ENCODE peak calls at places on chromosomes 1 and 21, in six cellular contexts. One of them, this sample, is unnamed.

GRCh38 chr1:115123116-115123515 is 33.8 kb upstream of the TSPAN2 start:
- DNase-seq in coronary artery: no peak
- DNase-seq in esophagus muscularis mucosa: no peak
- DNase-seq in naive thymus-derived CD4-positive, alpha-beta T cell: no peak
- DNase-seq in mesendoderm: no peak
- DNase-seq in tibial nerve: no peak
- DNase-seq in this sample: no peak

GRCh38 chr1:27643626-27644368 is 8.8 kb upstream of the FGR start:
- DNase-seq in coronary artery: no peak
- DNase-seq in esophagus muscularis mucosa: no peak
- DNase-seq in naive thymus-derived CD4-positive, alpha-beta T cell: peak; percentile 74
- DNase-seq in mesendoderm: peak; percentile 85
- DNase-seq in tibial nerve: no peak
- DNase-seq in this sample: peak; percentile 79

GRCh38 chr1:3180915-3181314 is 111.9 kb downstream of the PRDM16 start:
- DNase-seq in coronary artery: no peak
- DNase-seq in esophagus muscularis mucosa: no peak
- DNase-seq in naive thymus-derived CD4-positive, alpha-beta T cell: no peak
- DNase-seq in mesendoderm: no peak
- DNase-seq in tibial nerve: no peak
- DNase-seq in this sample: no peak

GRCh38 chr1:186763107-186763506 is 65.6 kb upstream of the PLA2G4A start:
- DNase-seq in coronary artery: no peak
- DNase-seq in esophagus muscularis mucosa: no peak
- DNase-seq in naive thymus-derived CD4-positive, alpha-beta T cell: no peak
- DNase-seq in mesendoderm: peak; percentile 16
- DNase-seq in tibial nerve: no peak
- DNase-seq in this sample: no peak

GRCh38 chr1:179142889-179143299 is 61.0 kb downstream of the TOR3A start:
- DNase-seq in coronary artery: no peak
- DNase-seq in esophagus muscularis mucosa: no peak
- DNase-seq in naive thymus-derived CD4-positive, alpha-beta T cell: no peak
- DNase-seq in mesendoderm: peak; percentile 67
- DNase-seq in tibial nerve: no peak
- DNase-seq in this sample: no peak

GRCh38 chr1:111602974-111603373 is 16.6 kb upstream of the RAP1A start:
- DNase-seq in coronary artery: no peak
- DNase-seq in esophagus muscularis mucosa: peak; percentile 82
- DNase-seq in naive thymus-derived CD4-positive, alpha-beta T cell: no peak
- DNase-seq in mesendoderm: no peak
- DNase-seq in tibial nerve: no peak
- DNase-seq in this sample: no peak

GRCh38 chr21:46118305-46118870 is 20.5 kb downstream of the COL6A2 start:
- DNase-seq in coronary artery: peak; percentile 65
- DNase-seq in esophagus muscularis mucosa: no peak
- DNase-seq in naive thymus-derived CD4-positive, alpha-beta T cell: no peak
- DNase-seq in mesendoderm: no peak
- DNase-seq in tibial nerve: peak; percentile 10
- DNase-seq in this sample: no peak

GRCh38 chr1:1616045-1616821 is 933 bp downstream of the MIB2 start:
- DNase-seq in coronary artery: no peak
- DNase-seq in esophagus muscularis mucosa: no peak
- DNase-seq in naive thymus-derived CD4-positive, alpha-beta T cell: peak; percentile 51
- DNase-seq in mesendoderm: no peak
- DNase-seq in tibial nerve: no peak
- DNase-seq in this sample: no peak

GRCh38 chr1:211336161-211336560 is 9.5 kb downstream of the TRAF5 start:
- DNase-seq in coronary artery: no peak
- DNase-seq in esophagus muscularis mucosa: no peak
- DNase-seq in naive thymus-derived CD4-positive, alpha-beta T cell: no peak
- DNase-seq in mesendoderm: no peak
- DNase-seq in tibial nerve: no peak
- DNase-seq in this sample: no peak

GRCh38 chr1:244414543-244414942 is 37.2 kb downstream of the ADSS2 start:
- DNase-seq in coronary artery: no peak
- DNase-seq in esophagus muscularis mucosa: no peak
- DNase-seq in naive thymus-derived CD4-positive, alpha-beta T cell: no peak
- DNase-seq in mesendoderm: peak; percentile 84
- DNase-seq in tibial nerve: no peak
- DNase-seq in this sample: no peak

GRCh38 chr1:54937469-54937868 is 43.0 kb upstream of the TMEM61 start:
- DNase-seq in coronary artery: no peak
- DNase-seq in esophagus muscularis mucosa: no peak
- DNase-seq in naive thymus-derived CD4-positive, alpha-beta T cell: no peak
- DNase-seq in mesendoderm: peak; percentile 46
- DNase-seq in tibial nerve: no peak
- DNase-seq in this sample: no peak

GRCh38 chr1:25760871-25761270 is 39.1 kb upstream of the SELENON start:
- DNase-seq in coronary artery: no peak
- DNase-seq in esophagus muscularis mucosa: no peak
- DNase-seq in naive thymus-derived CD4-positive, alpha-beta T cell: no peak
- DNase-seq in mesendoderm: no peak
- DNase-seq in tibial nerve: no peak
- DNase-seq in this sample: no peak

GRCh38 chr1:225508538-225509375 is 80.9 kb upstream of the LBR start:
- DNase-seq in coronary artery: no peak
- DNase-seq in esophagus muscularis mucosa: no peak
- DNase-seq in naive thymus-derived CD4-positive, alpha-beta T cell: no peak
- DNase-seq in mesendoderm: peak; percentile 92
- DNase-seq in tibial nerve: no peak
- DNase-seq in this sample: peak; percentile 77

GRCh38 chr1:5976726-5977493 is 15.3 kb downstream of the NPHP4 start:
- DNase-seq in coronary artery: no peak
- DNase-seq in esophagus muscularis mucosa: no peak
- DNase-seq in naive thymus-derived CD4-positive, alpha-beta T cell: no peak
- DNase-seq in mesendoderm: no peak
- DNase-seq in tibial nerve: no peak
- DNase-seq in this sample: no peak

GRCh38 chr1:214349781-214350180 is 68.8 kb downstream of the SMYD2 start:
- DNase-seq in coronary artery: no peak
- DNase-seq in esophagus muscularis mucosa: no peak
- DNase-seq in naive thymus-derived CD4-positive, alpha-beta T cell: no peak
- DNase-seq in mesendoderm: peak; percentile 88
- DNase-seq in tibial nerve: no peak
- DNase-seq in this sample: no peak

GRCh38 chr21:45532826-45533730 is 9.2 kb downstream of the SLC19A1 start:
- DNase-seq in coronary artery: no peak
- DNase-seq in esophagus muscularis mucosa: no peak
- DNase-seq in naive thymus-derived CD4-positive, alpha-beta T cell: no peak
- DNase-seq in mesendoderm: no peak
- DNase-seq in tibial nerve: no peak
- DNase-seq in this sample: peak; percentile 14

GRCh38 chr1:99252630-99253029 is 11.7 kb upstream of the PLPPR4 start:
- DNase-seq in coronary artery: no peak
- DNase-seq in esophagus muscularis mucosa: no peak
- DNase-seq in naive thymus-derived CD4-positive, alpha-beta T cell: no peak
- DNase-seq in mesendoderm: peak; percentile 18
- DNase-seq in tibial nerve: no peak
- DNase-seq in this sample: no peak

GRCh38 chr1:195761102-195761501 is 847.1 kb downstream of the KCNT2 start:
- DNase-seq in coronary artery: no peak
- DNase-seq in esophagus muscularis mucosa: no peak
- DNase-seq in naive thymus-derived CD4-positive, alpha-beta T cell: no peak
- DNase-seq in mesendoderm: no peak
- DNase-seq in tibial nerve: no peak
- DNase-seq in this sample: no peak

GRCh38 chr1:147723691-147724323 is 36.6 kb downstream of the GJA5 start:
- DNase-seq in coronary artery: no peak
- DNase-seq in esophagus muscularis mucosa: no peak
- DNase-seq in naive thymus-derived CD4-positive, alpha-beta T cell: peak; percentile 26
- DNase-seq in mesendoderm: peak; percentile 94
- DNase-seq in tibial nerve: no peak
- DNase-seq in this sample: peak; percentile 55

GRCh38 chr1:182163821-182164223 is 102.3 kb upstream of the ZNF648 start:
- DNase-seq in coronary artery: no peak
- DNase-seq in esophagus muscularis mucosa: no peak
- DNase-seq in naive thymus-derived CD4-positive, alpha-beta T cell: no peak
- DNase-seq in mesendoderm: no peak
- DNase-seq in tibial nerve: peak; percentile 58
- DNase-seq in this sample: peak; percentile 19

GRCh38 chr1:27542463-27543273 is 52.7 kb upstream of the WASF2 start:
- DNase-seq in coronary artery: no peak
- DNase-seq in esophagus muscularis mucosa: no peak
- DNase-seq in naive thymus-derived CD4-positive, alpha-beta T cell: no peak
- DNase-seq in mesendoderm: peak; percentile 82
- DNase-seq in tibial nerve: no peak
- DNase-seq in this sample: peak; percentile 78

GRCh38 chr1:98316286-98316685 is 345.2 kb upstream of the SNX7 start:
- DNase-seq in coronary artery: no peak
- DNase-seq in esophagus muscularis mucosa: no peak
- DNase-seq in naive thymus-derived CD4-positive, alpha-beta T cell: no peak
- DNase-seq in mesendoderm: no peak
- DNase-seq in tibial nerve: no peak
- DNase-seq in this sample: no peak

GRCh38 chr1:46718340-46718726 is 581 bp downstream of the EFCAB14 start:
- DNase-seq in coronary artery: no peak
- DNase-seq in esophagus muscularis mucosa: no peak
- DNase-seq in naive thymus-derived CD4-positive, alpha-beta T cell: no peak
- DNase-seq in mesendoderm: peak; percentile 33
- DNase-seq in tibial nerve: no peak
- DNase-seq in this sample: no peak

GRCh38 chr1:219460561-219461511 is 152.1 kb downstream of the ZC3H11B start:
- DNase-seq in coronary artery: no peak
- DNase-seq in esophagus muscularis mucosa: no peak
- DNase-seq in naive thymus-derived CD4-positive, alpha-beta T cell: no peak
- DNase-seq in mesendoderm: no peak
- DNase-seq in tibial nerve: no peak
- DNase-seq in this sample: no peak

GRCh38 chr1:27416387-27417111 is 24.1 kb downstream of the GPR3 start:
- DNase-seq in coronary artery: no peak
- DNase-seq in esophagus muscularis mucosa: no peak
- DNase-seq in naive thymus-derived CD4-positive, alpha-beta T cell: peak; percentile 67
- DNase-seq in mesendoderm: peak; percentile 90
- DNase-seq in tibial nerve: no peak
- DNase-seq in this sample: peak; percentile 84

DNA sequence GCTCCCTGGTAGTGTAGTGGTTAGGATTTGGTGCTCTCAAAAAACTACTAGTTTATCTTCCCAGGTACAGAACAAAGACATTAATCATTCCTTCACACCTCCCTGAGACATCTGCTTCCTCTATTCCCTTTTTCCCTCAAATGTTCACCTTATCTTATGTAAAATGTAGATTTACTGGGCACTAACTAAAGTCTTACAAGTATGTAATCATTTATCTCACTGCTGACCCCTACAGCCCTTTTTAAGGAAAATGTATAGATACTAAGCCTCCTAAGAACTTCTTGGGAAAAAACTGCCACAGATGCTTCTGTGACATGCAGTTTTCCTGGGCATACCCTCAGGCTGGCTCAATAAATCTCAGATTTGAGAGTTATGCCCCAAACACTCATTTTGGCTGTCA is 50.8 kb upstream of the NEK7 start:
- DNase-seq in coronary artery: no peak
- DNase-seq in esophagus muscularis mucosa: no peak
- DNase-seq in naive thymus-derived CD4-positive, alpha-beta T cell: no peak
- DNase-seq in mesendoderm: peak; percentile 59
- DNase-seq in tibial nerve: no peak
- DNase-seq in this sample: no peak
- H3K27ac ChIP-seq in coronary artery: no peak overlapping the region
- H3K27ac ChIP-seq in esophagus muscularis mucosa: no peak overlapping the region
- H3K27ac ChIP-seq in naive thymus-derived CD4-positive, alpha-beta T cell: no peak overlapping the region
- H3K27ac ChIP-seq in mesendoderm: no peak overlapping the region
- H3K27ac ChIP-seq in tibial nerve: no peak overlapping the region
- H3K27ac ChIP-seq in this sample: no peak overlapping the region

GRCh38 chr1:41738475-41738874 is 180.2 kb downstream of the HIVEP3 start:
- DNase-seq in coronary artery: no peak
- DNase-seq in esophagus muscularis mucosa: no peak
- DNase-seq in naive thymus-derived CD4-positive, alpha-beta T cell: no peak
- DNase-seq in mesendoderm: no peak
- DNase-seq in tibial nerve: no peak
- DNase-seq in this sample: no peak
- H3K4me3 ChIP-seq in coronary artery: no peak overlapping the region
- H3K4me3 ChIP-seq in esophagus muscularis mucosa: no peak overlapping the region
- H3K4me3 ChIP-seq in naive thymus-derived CD4-positive, alpha-beta T cell: peak overlapping the region; percentile 45
- H3K4me3 ChIP-seq in mesendoderm: no peak overlapping the region
- H3K4me3 ChIP-seq in tibial nerve: peak overlapping the region; percentile 14
- H3K4me3 ChIP-seq in this sample: no peak overlapping the region

GRCh38 chr1:89274431-89274857 is 1.8 kb upstream of the GBP5 start:
- DNase-seq in coronary artery: no peak
- DNase-seq in esophagus muscularis mucosa: no peak
- DNase-seq in naive thymus-derived CD4-positive, alpha-beta T cell: no peak
- DNase-seq in mesendoderm: no peak
- DNase-seq in tibial nerve: no peak
- DNase-seq in this sample: peak; percentile 31
- H3K27ac ChIP-seq in coronary artery: no peak overlapping the region
- H3K27ac ChIP-seq in esophagus muscularis mucosa: peak overlapping the region; percentile 50
- H3K27ac ChIP-seq in naive thymus-derived CD4-positive, alpha-beta T cell: peak overlapping the region; percentile 60
- H3K27ac ChIP-seq in mesendoderm: no peak overlapping the region
- H3K27ac ChIP-seq in tibial nerve: peak overlapping the region; percentile 11
- H3K27ac ChIP-seq in this sample: no peak overlapping the region

GRCh38 chr1:170063109-170063826 is 11.2 kb downstream of the KIFAP3 start:
- DNase-seq in coronary artery: no peak
- DNase-seq in esophagus muscularis mucosa: no peak
- DNase-seq in naive thymus-derived CD4-positive, alpha-beta T cell: no peak
- DNase-seq in mesendoderm: no peak
- DNase-seq in tibial nerve: no peak
- DNase-seq in this sample: no peak
- H3K4me3 ChIP-seq in coronary artery: no peak overlapping the region
- H3K4me3 ChIP-seq in esophagus muscularis mucosa: no peak overlapping the region
- H3K4me3 ChIP-seq in naive thymus-derived CD4-positive, alpha-beta T cell: no peak overlapping the region
- H3K4me3 ChIP-seq in mesendoderm: no peak overlapping the region
- H3K4me3 ChIP-seq in tibial nerve: no peak overlapping the region
- H3K4me3 ChIP-seq in this sample: no peak overlapping the region

DNA sequence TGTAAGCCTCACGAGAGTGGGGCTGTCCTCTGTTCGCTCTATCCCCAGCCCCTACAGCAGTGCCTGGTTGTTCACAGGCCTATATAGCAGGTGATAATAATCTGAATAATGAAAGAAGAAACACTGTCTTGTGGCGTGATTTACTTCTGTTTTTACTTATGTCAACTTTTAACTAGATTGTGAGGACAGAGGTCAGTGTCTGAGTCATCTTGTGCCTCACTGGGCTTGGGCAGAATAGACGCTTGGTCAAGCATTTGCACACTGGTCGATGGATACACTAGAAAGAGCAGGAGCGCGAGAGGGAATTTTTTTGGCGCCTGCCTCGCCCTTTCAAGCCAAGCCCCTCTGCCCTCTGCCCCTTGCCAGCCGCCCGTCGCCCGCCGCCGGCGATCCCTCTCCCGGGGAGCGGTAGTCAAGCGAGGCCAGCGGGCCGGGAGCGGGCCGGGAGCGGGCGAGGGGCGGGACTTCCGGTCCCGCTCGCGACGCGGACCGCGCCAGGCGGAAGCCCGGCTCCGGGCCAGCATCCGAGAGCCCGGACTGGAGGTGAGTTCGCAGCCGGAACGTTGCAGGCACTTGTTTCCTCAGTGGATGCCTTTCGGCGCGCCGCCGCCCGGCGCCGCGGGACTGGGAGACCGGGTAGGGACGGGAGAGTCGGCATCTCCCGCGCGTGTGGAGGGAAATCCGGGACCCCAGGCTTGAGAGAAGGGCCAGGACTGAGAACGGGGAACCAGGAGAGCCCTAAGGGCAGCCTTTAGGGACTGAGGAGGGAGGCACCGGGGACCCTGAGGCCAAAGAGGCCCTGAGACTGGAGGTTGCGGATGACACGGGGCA is at the start of gene DISP1:
- DNase-seq in coronary artery: peak; percentile 90
- DNase-seq in esophagus muscularis mucosa: no peak
- DNase-seq in naive thymus-derived CD4-positive, alpha-beta T cell: peak; percentile 70
- DNase-seq in mesendoderm: peak; percentile 86
- DNase-seq in tibial nerve: peak; percentile 61
- DNase-seq in this sample: peak; percentile 87
- H3K27ac ChIP-seq in coronary artery: peak within 1 kb of the TSS; percentile 96
- H3K27ac ChIP-seq in esophagus muscularis mucosa: peak within 1 kb of the TSS; percentile 97
- H3K27ac ChIP-seq in naive thymus-derived CD4-positive, alpha-beta T cell: peak within 1 kb of the TSS; percentile 78
- H3K27ac ChIP-seq in mesendoderm: peak within 1 kb of the TSS; percentile 81
- H3K27ac ChIP-seq in tibial nerve: peak within 1 kb of the TSS; percentile 91
- H3K27ac ChIP-seq in this sample: peak within 1 kb of the TSS; percentile 96

This sample was measured in adrenal gland.